ENCODE peak calls at places on chromosomes 4 and X, in six cellular contexts. E, G, K, F, D and C are unnamed samples.

GRCh38 chrX:68199062-68199848 is 234.0 kb downstream of the OPHN1 start:
- DNase-seq in G (no peak), D (no peak), E (no peak), K (no peak), F (no peak), C (no peak)

GRCh38 chr4:24604558-24605214 is 20.3 kb upstream of the DHX15 start:
- DNase-seq in D (no peak), E (no peak), F (no peak), G (no peak), K (no peak), C (no peak)

GRCh38 chrX:18543738-18544137 is 118.3 kb downstream of the CDKL5 start:
- DNase-seq in G (no peak), F (no peak), E (no peak), D (no peak), K (no peak), C (no peak)

GRCh38 chrX:13369541-13370140 is 49.8 kb upstream of the ATXN3L start:
- DNase-seq in E (no peak), F (no peak), G (no peak), D (no peak), K (no peak), C (no peak)

GRCh38 chr4:38795087-38795486 is 9.5 kb downstream of the TLR1 start:
- DNase-seq in D (no peak), E (no peak), F (no peak), K (no peak), G (no peak), C (no peak)

GRCh38 chr4:72365981-72366380 is 203.0 kb downstream of the ADAMTS3 start:
- DNase-seq in K (no peak), D (no peak), E (no peak), G (no peak), F (no peak), C (no peak)

GRCh38 chrX:39613508-39613921 is 484.2 kb downstream of the BCOR start:
- DNase-seq in F (no peak), G (peak), K (no peak), E (no peak), D (peak), C (no peak)

GRCh38 chr4:179728305-179728704 is 2286.1 kb upstream of the AGA start:
- DNase-seq in D (no peak), F (no peak), G (no peak), K (no peak), E (no peak), C (no peak)

GRCh38 chr4:5237086-5237485 is 185.8 kb downstream of the STK32B start:
- DNase-seq in E (no peak), G (no peak), F (no peak), K (no peak), D (no peak), C (no peak)

GRCh38 chr4:47647029-47647428 is 162.0 kb downstream of the ATP10D start:
- DNase-seq in E (no peak), G (no peak), D (no peak), F (no peak), K (no peak), C (no peak)

GRCh38 chr4:8381814-8382581 is 58.5 kb downstream of the ACOX3 start:
- DNase-seq in K (no peak), D (no peak), E (no peak), G (no peak), F (no peak), C (no peak)

GRCh38 chr4:182752158-182752910 is 164.9 kb downstream of the DCTD start:
- DNase-seq in G (no peak), K (no peak), E (no peak), D (no peak), F (no peak), C (no peak)

GRCh38 chr4:84952004-84952403 is 14.5 kb downstream of the WDFY3 start:
- DNase-seq in K (no peak), D (no peak), E (no peak), F (peak), G (no peak), C (no peak)

GRCh38 chr4:2186133-2186864 is 55.6 kb downstream of the HAUS3 start:
- DNase-seq in F (no peak), D (no peak), E (no peak), G (no peak), K (no peak), C (no peak)

GRCh38 chrX:43958529-43958928 is 14.7 kb downstream of the NDP start:
- DNase-seq in E (no peak), F (no peak), G (peak), K (peak), D (no peak), C (peak)